ENCODE peak calls at places on chromosome 20, in seven cellular contexts. P is spleen, C is stomach, H is breast epithelium, A is sigmoid colon, X is HepG2, G is GM23338. Y is an unnamed sample.

GRCh38 chr20:47231382-47232042 is 125.0 kb downstream of the ZMYND8 start:
- DNase-seq in H (no peak), P (no peak), G (no peak), C (no peak), X (no peak), A (no peak), Y (no peak)

GRCh38 chr20:13788167-13788834 is 3.5 kb downstream of the NDUFAF5 start:
- DNase-seq in A (no peak), C (peak), G (peak), H (peak), P (no peak), X (peak), Y (no peak)

GRCh38 chr20:59776626-59777320 is 156.7 kb downstream of the SYCP2 start:
- DNase-seq in A (peak), G (no peak), H (no peak), X (no peak), C (no peak), P (no peak), Y (peak)

GRCh38 chr20:50541606-50542041 is 31.4 kb downstream of the PTPN1 start:
- DNase-seq in P (peak), G (no peak), C (no peak), H (no peak), A (no peak), X (no peak), Y (no peak)

GRCh38 chr20:32304121-32304520 is 26.7 kb downstream of the KIF3B start:
- DNase-seq in P (no peak), G (no peak), A (no peak), C (no peak), X (no peak), H (no peak), Y (no peak)

GRCh38 chr20:36591854-36592641 is 13.5 kb upstream of the RAB5IF start:
- DNase-seq in H (no peak), X (peak), P (no peak), A (no peak), C (no peak), G (peak), Y (no peak)

GRCh38 chr20:45336530-45337366 is 11.5 kb downstream of the SDC4 start:
- DNase-seq in P (no peak), C (peak), A (peak), H (peak), G (no peak), X (peak), Y (no peak)

GRCh38 chr20:38004416-38004815 is 28.8 kb downstream of the TTI1 start:
- DNase-seq in A (no peak), G (no peak), C (no peak), P (no peak), X (no peak), H (no peak), Y (no peak)

GRCh38 chr20:61732511-61733210 is 333.0 kb downstream of the TAF4 start:
- DNase-seq in P (peak), A (no peak), C (no peak), X (no peak), H (no peak), G (no peak), Y (no peak)

GRCh38 chr20:37411408-37412306 is 65.7 kb downstream of the SRC start:
- DNase-seq in H (no peak), A (no peak), X (no peak), G (peak), P (no peak), C (no peak), Y (no peak)

DNA sequence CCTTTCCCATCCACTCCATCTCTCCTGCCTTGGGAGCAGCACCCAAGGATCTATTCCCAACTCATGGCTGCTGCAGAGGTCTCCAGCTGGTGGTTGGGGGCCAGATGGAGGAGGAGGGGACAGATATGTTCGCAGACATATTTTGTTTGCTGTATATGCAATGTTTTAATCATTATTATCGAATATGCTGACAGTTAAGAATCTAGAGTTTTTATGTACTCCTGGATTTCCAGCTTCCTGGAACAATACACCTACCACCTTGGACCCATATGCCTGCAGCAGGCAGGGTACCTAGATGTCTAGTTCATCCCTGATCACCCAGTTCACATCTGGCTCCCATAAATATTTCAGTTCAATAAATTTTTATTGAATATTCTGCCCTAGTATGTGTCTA is 9.0 kb downstream of the FAM110A start:
- DNase-seq in X (no peak), P (no peak), H (no peak), A (no peak), G (no peak), C (no peak), Y (no peak)
- H3K27ac ChIP-seq in X (no peak), P (no peak), H (peak), A (no peak), G (no peak), C (peak), Y (peak)

GRCh38 chr20:23766531-23766930 is 15.8 kb upstream of the CST1 start:
- DNase-seq in P (no peak), X (no peak), G (no peak), C (no peak), H (no peak), A (no peak), Y (no peak)
- TF ChIP-seq POLR2AphosphoS5 in P (no peak), X (no peak), G (no peak), C (no peak), H (no peak), A (no peak), Y (no peak)

GRCh38 chr20:33443006-33443511 is 504 bp downstream of the SNTA1 start:
- DNase-seq in C (peak), A (peak), H (no peak), P (peak), X (no peak), G (peak), Y (no peak)
- H3K27ac ChIP-seq in C (peak), A (peak), H (peak), P (peak), X (no peak), G (no peak), Y (peak)

GRCh38 chr20:8373579-8373978 is 241.5 kb downstream of the PLCB1 start:
- DNase-seq in X (no peak), G (no peak), A (no peak), C (no peak), H (no peak), P (no peak), Y (no peak)

GRCh38 chr20:8370774-8371173 is 238.7 kb downstream of the PLCB1 start:
- DNase-seq in P (no peak), G (no peak), H (no peak), X (no peak), A (no peak), C (no peak), Y (no peak)

GRCh38 chr20:8376940-8377339 is 244.9 kb downstream of the PLCB1 start:
- DNase-seq in A (no peak), H (no peak), P (no peak), G (no peak), C (no peak), X (no peak), Y (no peak)

GRCh38 chr20:8375898-8376297 is 243.8 kb downstream of the PLCB1 start:
- DNase-seq in A (no peak), X (no peak), H (no peak), P (no peak), G (no peak), C (no peak), Y (no peak)

GRCh38 chr20:8372819-8373218 is 240.8 kb downstream of the PLCB1 start:
- DNase-seq in P (no peak), G (no peak), H (no peak), X (no peak), A (no peak), C (no peak), Y (no peak)
- TF ChIP-seq POLR2AphosphoS5 in P (no peak), G (no peak), H (no peak), X (no peak), A (no peak), C (no peak), Y (no peak)

DNA sequence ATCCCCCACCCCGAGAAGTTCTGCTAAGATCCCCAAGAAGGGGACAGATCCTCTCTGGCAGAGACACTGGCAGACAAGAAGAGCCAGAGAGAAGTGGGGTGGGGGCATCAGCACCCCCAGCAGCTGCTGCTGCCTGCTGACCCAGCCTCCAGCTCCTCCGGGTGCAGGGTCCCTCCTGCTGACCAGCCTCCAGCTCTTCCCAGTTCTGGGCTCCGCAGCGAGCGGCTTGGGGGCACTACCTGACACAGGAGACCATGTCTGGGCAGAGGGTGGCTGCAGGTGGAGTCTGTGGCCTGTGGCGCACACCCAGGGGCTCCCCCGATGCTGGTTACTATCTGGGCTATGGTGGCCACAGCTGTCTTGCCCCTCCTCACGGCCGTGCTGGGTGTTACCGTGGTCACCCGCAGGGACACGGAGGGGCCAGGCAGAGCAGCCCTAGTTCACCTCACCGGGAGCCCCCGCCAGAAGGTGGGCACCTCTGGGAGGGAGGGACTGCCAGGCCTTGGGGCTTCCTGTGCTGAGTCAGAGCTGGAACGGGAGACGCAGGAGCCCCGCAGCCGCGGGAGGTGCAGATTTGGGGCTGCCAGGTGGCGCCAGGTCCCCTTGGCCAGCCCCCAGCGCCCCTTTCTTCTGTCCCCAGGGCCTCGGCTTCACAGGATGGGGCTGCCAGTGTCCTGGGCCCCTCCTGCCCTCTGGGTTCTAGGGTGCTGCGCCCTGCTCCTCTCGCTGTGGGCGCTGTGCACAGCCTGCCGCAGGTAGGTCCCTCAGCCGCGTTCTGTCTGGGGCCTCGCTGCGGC is 627 bp downstream of the LIME1 start:
- DNase-seq in G (no peak), X (no peak), A (peak), H (no peak), P (peak), C (no peak), Y (no peak)
- H3K27ac ChIP-seq in G (no peak), X (peak), A (no peak), H (peak), P (peak), C (peak), Y (peak)

GRCh38 chr20:2528671-2529070 is 7.7 kb upstream of the TMC2 start:
- DNase-seq in P (no peak), H (no peak), C (no peak), G (no peak), X (no peak), A (no peak), Y (no peak)

GRCh38 chr20:2527762-2528161 is 8.6 kb upstream of the TMC2 start:
- DNase-seq in A (no peak), G (no peak), C (no peak), H (no peak), P (no peak), X (no peak), Y (no peak)

GRCh38 chr20:2523919-2524434 is 12.4 kb upstream of the TMC2 start:
- DNase-seq in A (no peak), G (no peak), C (no peak), X (no peak), P (no peak), H (no peak), Y (no peak)

GRCh38 chr20:2521369-2522305 is 12.9 kb upstream of the ZNF343 start:
- DNase-seq in G (peak), X (peak), C (peak), H (no peak), P (no peak), A (no peak), Y (peak)

GRCh38 chr20:2524435-2525272 is 11.7 kb upstream of the TMC2 start:
- DNase-seq in A (peak), G (peak), C (peak), P (peak), X (peak), H (peak), Y (peak)
- TF ChIP-seq POLR2AphosphoS5 in A (peak), G (peak), C (peak), P (peak), X (peak), H (peak), Y (no peak)

GRCh38 chr20:58683132-58683531 is 9.5 kb upstream of the NPEPL1 start:
- DNase-seq in G (no peak), P (no peak), X (no peak), C (no peak), A (no peak), H (no peak), Y (no peak)

GRCh38 chr20:58684291-58684690 is 8.3 kb upstream of the NPEPL1 start:
- DNase-seq in A (no peak), X (no peak), C (no peak), H (no peak), G (no peak), P (no peak), Y (no peak)

GRCh38 chr20:58685988-58686387 is 6.6 kb upstream of the NPEPL1 start:
- DNase-seq in A (no peak), H (no peak), P (no peak), G (no peak), X (no peak), C (no peak), Y (no peak)

GRCh38 chr20:58678806-58679205 is 13.8 kb upstream of the NPEPL1 start:
- DNase-seq in X (no peak), G (no peak), C (no peak), H (no peak), P (no peak), A (no peak), Y (no peak)

DNA sequence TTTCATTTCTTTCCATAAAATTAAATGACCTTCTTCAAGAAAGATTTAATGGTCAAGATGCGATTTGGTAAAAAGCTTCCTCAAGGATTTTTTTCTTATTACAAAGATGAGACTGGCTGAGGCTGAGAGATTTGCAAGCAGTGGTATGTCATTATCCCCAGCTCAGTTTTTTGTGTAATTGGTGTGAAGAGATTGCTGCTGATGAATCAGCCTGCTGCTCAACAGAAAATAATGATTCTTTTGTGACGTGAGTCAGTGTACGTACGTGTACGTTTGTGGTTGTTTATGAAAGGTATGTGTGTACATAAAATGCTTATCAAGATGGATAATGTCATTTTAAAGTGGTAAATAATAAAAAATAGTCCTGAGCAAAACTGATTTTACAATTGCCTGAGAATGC is 9.9 kb upstream of the NPEPL1 start:
- DNase-seq in H (no peak), G (no peak), C (no peak), P (no peak), X (no peak), A (no peak), Y (no peak)
- H3K27ac ChIP-seq in H (no peak), G (no peak), C (no peak), P (no peak), X (no peak), A (no peak), Y (no peak)

Y was measured in suprapubic skin.